ENCODE peak calls at places on chromosomes 16 and 17, in five cellular contexts. One of them, this sample, is unnamed.

GRCh38 chr16:11585460-11586374 is 1.0 kb downstream of the LITAF start:
- DNase-seq in A549: peak; percentile 42
- DNase-seq in GM12878: no peak
- DNase-seq in HCT116: no peak
- DNase-seq in SK-N-SH: peak; percentile 61
- DNase-seq in this sample: no peak

GRCh38 chr17:79991924-79992656 is 43.6 kb downstream of the TBC1D16 start:
- DNase-seq in A549: peak; percentile 42
- DNase-seq in GM12878: no peak
- DNase-seq in HCT116: no peak
- DNase-seq in SK-N-SH: no peak
- DNase-seq in this sample: no peak

GRCh38 chr16:12794486-12795399 is 8.9 kb downstream of the CPPED1 start:
- DNase-seq in A549: no peak
- DNase-seq in GM12878: no peak
- DNase-seq in HCT116: no peak
- DNase-seq in SK-N-SH: no peak
- DNase-seq in this sample: no peak

GRCh38 chr17:8893621-8894020 is 26.1 kb upstream of the PIK3R6 start:
- DNase-seq in A549: no peak
- DNase-seq in GM12878: no peak
- DNase-seq in HCT116: no peak
- DNase-seq in SK-N-SH: no peak
- DNase-seq in this sample: no peak

GRCh38 chr16:4515611-4516233 is 22.9 kb downstream of the CDIP1 start:
- DNase-seq in A549: no peak
- DNase-seq in GM12878: peak; percentile 52
- DNase-seq in HCT116: no peak
- DNase-seq in SK-N-SH: no peak
- DNase-seq in this sample: no peak

GRCh38 chr16:19314718-19315425 is 29.3 kb downstream of the CLEC19A start:
- DNase-seq in A549: no peak
- DNase-seq in GM12878: no peak
- DNase-seq in HCT116: no peak
- DNase-seq in SK-N-SH: no peak
- DNase-seq in this sample: no peak

GRCh38 chr17:32519769-32520701 is 33.2 kb downstream of the CDK5R1 start:
- DNase-seq in A549: no peak
- DNase-seq in GM12878: peak; percentile 52
- DNase-seq in HCT116: no peak
- DNase-seq in SK-N-SH: peak; percentile 57
- DNase-seq in this sample: no peak

GRCh38 chr17:38550661-38551060 is 55.1 kb downstream of the SRCIN1 start:
- DNase-seq in A549: no peak
- DNase-seq in GM12878: no peak
- DNase-seq in HCT116: no peak
- DNase-seq in SK-N-SH: no peak
- DNase-seq in this sample: no peak

GRCh38 chr17:29825604-29826003 is 104.4 kb downstream of the SSH2 start:
- DNase-seq in A549: no peak
- DNase-seq in GM12878: no peak
- DNase-seq in HCT116: no peak
- DNase-seq in SK-N-SH: no peak
- DNase-seq in this sample: no peak

GRCh38 chr17:39152134-39152884 is 872 bp upstream of the PLXDC1 start:
- DNase-seq in A549: no peak
- DNase-seq in GM12878: no peak
- DNase-seq in HCT116: peak; percentile 28
- DNase-seq in SK-N-SH: peak; percentile 52
- DNase-seq in this sample: no peak

GRCh38 chr16:66717776-66718175 is 21.2 kb upstream of the CMTM4 start:
- DNase-seq in A549: no peak
- DNase-seq in GM12878: no peak
- DNase-seq in HCT116: no peak
- DNase-seq in SK-N-SH: no peak
- DNase-seq in this sample: no peak
- TF ChIP-seq REST in A549: no peak
- TF ChIP-seq REST in GM12878: no peak
- TF ChIP-seq REST in HCT116: no peak
- TF ChIP-seq REST in SK-N-SH: no peak
- TF ChIP-seq REST in this sample: no peak

GRCh38 chr17:17139972-17140589 is 66.1 kb downstream of the PLD6 start:
- DNase-seq in A549: no peak
- DNase-seq in GM12878: no peak
- DNase-seq in HCT116: no peak
- DNase-seq in SK-N-SH: no peak
- DNase-seq in this sample: no peak

GRCh38 chr17:17141279-17141678 is 64.9 kb downstream of the PLD6 start:
- DNase-seq in A549: no peak
- DNase-seq in GM12878: no peak
- DNase-seq in HCT116: no peak
- DNase-seq in SK-N-SH: no peak
- DNase-seq in this sample: no peak

GRCh38 chr17:17141860-17142552 is 64.1 kb downstream of the PLD6 start:
- DNase-seq in A549: peak; percentile 63
- DNase-seq in GM12878: no peak
- DNase-seq in HCT116: no peak
- DNase-seq in SK-N-SH: peak; percentile 84
- DNase-seq in this sample: no peak

GRCh38 chr17:17142556-17142955 is 63.6 kb downstream of the PLD6 start:
- DNase-seq in A549: no peak
- DNase-seq in GM12878: no peak
- DNase-seq in HCT116: no peak
- DNase-seq in SK-N-SH: no peak
- DNase-seq in this sample: no peak

GRCh38 chr17:17140590-17140980 is 65.5 kb downstream of the PLD6 start:
- DNase-seq in A549: peak; percentile 38
- DNase-seq in GM12878: no peak
- DNase-seq in HCT116: no peak
- DNase-seq in SK-N-SH: no peak
- DNase-seq in this sample: no peak
- TF ChIP-seq REST in A549: no peak
- TF ChIP-seq REST in GM12878: no peak
- TF ChIP-seq REST in HCT116: no peak
- TF ChIP-seq REST in SK-N-SH: no peak
- TF ChIP-seq REST in this sample: no peak

DNA sequence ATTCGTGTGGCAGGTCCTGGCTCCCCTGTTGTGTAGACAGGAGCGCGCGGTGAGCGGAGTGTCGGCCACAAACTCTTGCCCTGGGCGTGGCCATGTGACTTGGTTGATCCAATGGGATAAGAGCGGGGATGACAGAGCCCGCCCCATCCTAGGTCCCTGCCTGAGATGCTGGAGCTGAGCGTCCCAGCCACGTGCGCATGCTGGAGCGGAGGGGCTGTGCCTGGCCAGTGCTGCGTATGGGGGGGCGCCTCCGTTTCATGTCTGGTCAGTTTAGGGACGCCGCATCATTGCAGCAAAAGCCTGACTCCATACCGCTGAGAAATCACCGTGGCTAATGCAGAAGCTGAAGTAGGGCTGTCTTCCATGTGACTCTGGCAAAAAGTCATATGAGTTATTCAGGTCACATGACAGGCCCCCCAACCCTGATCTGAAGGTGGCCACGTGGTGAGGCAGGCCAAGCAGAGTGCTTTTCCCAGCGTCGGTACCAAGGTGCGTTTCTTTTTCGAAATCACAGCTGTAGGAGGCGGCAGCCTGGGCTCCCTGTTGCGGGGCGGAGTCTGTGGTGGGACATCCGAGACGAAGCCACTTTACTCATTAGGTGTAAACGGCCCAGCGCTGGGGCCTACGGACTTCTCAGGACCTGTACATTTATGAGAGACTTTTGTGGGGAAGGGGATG is 22.5 kb downstream of the HSBP1 start:
- DNase-seq in A549: no peak
- DNase-seq in GM12878: no peak
- DNase-seq in HCT116: no peak
- DNase-seq in SK-N-SH: no peak
- DNase-seq in this sample: no peak
- TF ChIP-seq REST in A549: no peak
- TF ChIP-seq REST in GM12878: no peak
- TF ChIP-seq REST in HCT116: no peak
- TF ChIP-seq REST in SK-N-SH: no peak
- TF ChIP-seq REST in this sample: no peak

DNA sequence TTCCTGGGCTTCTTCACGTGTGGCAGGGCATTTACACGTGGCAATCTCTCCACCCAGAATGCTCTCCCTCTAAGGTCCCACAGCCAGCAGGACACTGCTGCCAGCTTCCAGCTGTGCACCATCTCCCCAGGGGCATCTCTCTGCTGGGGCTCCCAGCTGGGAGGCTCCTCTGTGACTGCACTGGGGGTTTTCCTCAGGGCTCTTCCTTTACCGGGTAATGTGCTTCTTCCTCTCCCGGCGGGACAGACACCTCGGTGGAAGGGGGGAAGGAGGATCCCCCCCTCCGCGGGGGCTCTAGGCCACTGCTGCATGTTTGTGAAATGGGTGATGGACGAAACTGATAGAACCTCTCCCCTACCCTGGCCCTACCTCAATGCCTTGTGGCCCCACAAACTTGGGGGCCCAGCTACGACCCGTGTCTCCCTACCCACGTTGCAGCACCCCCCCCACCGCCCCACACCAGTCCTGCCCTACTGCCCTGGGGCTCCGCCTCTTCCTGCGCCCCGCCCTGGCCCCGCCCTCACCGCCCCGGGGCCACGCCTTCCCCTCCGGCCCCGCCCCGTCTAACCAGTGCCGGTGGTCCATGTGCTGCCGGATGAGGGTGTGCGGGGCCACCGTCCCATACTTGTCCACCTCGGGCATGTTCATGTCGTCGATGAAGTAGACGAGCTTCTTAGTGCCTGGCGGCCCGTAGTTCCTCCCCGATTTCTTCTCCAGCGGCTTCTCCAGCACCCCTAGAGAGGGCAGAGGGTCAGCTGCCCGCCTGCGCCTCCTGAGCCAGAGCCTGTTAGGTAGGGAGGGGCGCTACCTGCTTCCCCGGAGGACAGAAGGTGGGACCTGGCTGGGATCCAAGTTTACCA is 92.7 kb downstream of the DNAH17 start:
- DNase-seq in A549: peak; percentile 58
- DNase-seq in GM12878: no peak
- DNase-seq in HCT116: peak; percentile 22
- DNase-seq in SK-N-SH: no peak
- DNase-seq in this sample: no peak
- TF ChIP-seq REST in A549: no peak
- TF ChIP-seq REST in GM12878: no peak
- TF ChIP-seq REST in HCT116: no peak
- TF ChIP-seq REST in SK-N-SH: no peak
- TF ChIP-seq REST in this sample: no peak

GRCh38 chr16:69691980-69692911 is 34.1 kb downstream of the NQO1 start:
- DNase-seq in A549: no peak
- DNase-seq in GM12878: peak; percentile 7
- DNase-seq in HCT116: no peak
- DNase-seq in SK-N-SH: no peak
- DNase-seq in this sample: no peak
- TF ChIP-seq REST in A549: no peak
- TF ChIP-seq REST in GM12878: no peak
- TF ChIP-seq REST in HCT116: no peak
- TF ChIP-seq REST in SK-N-SH: no peak
- TF ChIP-seq REST in this sample: no peak

DNA sequence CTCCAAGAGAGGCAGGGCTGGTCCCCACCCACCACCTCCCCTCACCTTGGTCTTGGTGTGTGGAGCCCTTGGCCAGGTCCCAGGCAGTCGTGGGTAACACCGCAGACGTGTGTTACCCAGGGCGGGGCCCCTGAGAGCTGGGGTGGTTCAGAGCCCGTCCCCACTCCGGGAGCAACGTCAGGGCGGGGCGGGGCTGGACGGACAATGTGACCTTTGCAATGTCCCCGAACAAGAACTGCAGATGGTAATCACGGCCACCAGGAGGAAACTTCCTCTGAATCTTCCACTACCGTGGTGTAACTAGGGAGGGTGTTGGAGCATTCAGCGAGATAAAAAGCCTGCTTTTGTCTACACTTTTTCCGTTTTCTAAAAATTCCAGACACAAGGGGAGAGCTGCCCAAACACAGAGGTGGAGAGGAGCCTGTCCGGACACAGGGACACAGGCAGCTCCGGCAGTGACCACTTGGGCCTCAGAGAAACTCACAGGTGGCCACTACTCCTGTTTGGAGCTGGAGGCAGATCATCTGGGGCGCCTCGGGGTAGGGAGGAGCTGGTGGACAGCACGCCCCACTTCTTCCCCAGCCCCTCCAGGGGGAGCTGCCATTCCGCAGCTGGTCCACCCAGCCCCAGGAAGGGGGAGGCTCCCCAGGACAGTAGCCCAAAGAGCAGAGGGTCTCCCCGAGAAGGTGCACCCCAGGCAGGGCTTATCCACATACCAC is 14.2 kb upstream of the SLC38A10 start:
- DNase-seq in A549: peak; percentile 90
- DNase-seq in GM12878: no peak
- DNase-seq in HCT116: peak; percentile 85
- DNase-seq in SK-N-SH: peak; percentile 84
- DNase-seq in this sample: no peak
- TF ChIP-seq REST in A549: no peak
- TF ChIP-seq REST in GM12878: no peak
- TF ChIP-seq REST in HCT116: no peak
- TF ChIP-seq REST in SK-N-SH: no peak
- TF ChIP-seq REST in this sample: no peak

GRCh38 chr16:89736554-89736953 is 15.2 kb downstream of the ZNF276 start:
- DNase-seq in A549: no peak
- DNase-seq in GM12878: no peak
- DNase-seq in HCT116: no peak
- DNase-seq in SK-N-SH: no peak
- DNase-seq in this sample: no peak

GRCh38 chr16:89738072-89738377 is 16.7 kb downstream of the ZNF276 start:
- DNase-seq in A549: no peak
- DNase-seq in GM12878: no peak
- DNase-seq in HCT116: no peak
- DNase-seq in SK-N-SH: no peak
- DNase-seq in this sample: no peak

GRCh38 chr16:89738538-89739317 is 17.4 kb downstream of the ZNF276 start:
- DNase-seq in A549: no peak
- DNase-seq in GM12878: no peak
- DNase-seq in HCT116: no peak
- DNase-seq in SK-N-SH: no peak
- DNase-seq in this sample: no peak

GRCh38 chr16:89739383-89739782 is 18.0 kb downstream of the ZNF276 start:
- DNase-seq in A549: no peak
- DNase-seq in GM12878: no peak
- DNase-seq in HCT116: no peak
- DNase-seq in SK-N-SH: no peak
- DNase-seq in this sample: no peak

DNA sequence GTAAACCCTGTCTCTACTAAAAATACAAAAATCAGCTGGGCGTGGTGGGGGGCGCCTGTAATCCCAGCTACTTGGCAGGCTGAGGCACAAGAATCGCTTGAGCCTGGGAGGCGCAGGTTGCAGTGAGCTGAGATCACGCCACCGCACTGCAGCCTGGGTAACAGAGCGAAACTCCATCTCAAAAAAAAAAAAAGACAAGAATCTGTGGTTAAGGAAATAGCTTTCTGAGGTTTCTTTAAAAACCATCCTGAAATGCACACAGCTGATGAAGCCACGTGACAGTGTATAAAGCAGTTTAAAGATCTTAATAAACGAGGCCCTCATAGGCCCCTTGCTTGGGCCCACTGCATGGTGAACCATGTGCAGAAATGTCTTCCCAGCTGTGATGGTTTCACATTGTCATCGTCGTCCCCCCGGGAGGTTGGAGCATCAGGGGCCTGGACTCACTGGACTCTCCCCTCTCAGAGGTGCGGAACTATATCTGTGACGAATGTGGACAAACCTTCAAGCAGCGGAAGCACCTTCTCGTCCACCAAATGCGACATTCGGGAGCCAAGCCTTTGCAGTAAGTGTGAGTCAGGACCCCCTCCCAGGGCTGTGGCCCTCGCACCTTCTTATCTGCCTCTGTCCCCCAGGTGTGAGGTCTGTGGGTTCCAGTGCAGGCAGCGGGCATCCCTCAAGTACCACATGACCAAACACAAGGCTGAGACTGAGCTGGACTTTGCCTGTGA is 16.2 kb downstream of the ZNF276 start:
- DNase-seq in A549: no peak
- DNase-seq in GM12878: no peak
- DNase-seq in HCT116: no peak
- DNase-seq in SK-N-SH: no peak
- DNase-seq in this sample: no peak
- TF ChIP-seq REST in A549: no peak
- TF ChIP-seq REST in GM12878: no peak
- TF ChIP-seq REST in HCT116: no peak
- TF ChIP-seq REST in SK-N-SH: no peak
- TF ChIP-seq REST in this sample: no peak